ENCODE peak calls at places on chromosomes 13 and 19, in ten cellular contexts. N, C, Q, W, P, M, G, F, J and X are unnamed samples.

GRCh38 chr19:3716147-3716668 is 8.0 kb downstream of the TJP3 start:
- DNase-seq in N (no peak), C (peak), Q (no peak), W (no peak), P (no peak), M (no peak), G (no peak), F (no peak), J (no peak), X (no peak)

GRCh38 chr19:17347361-17347760 is 10.0 kb downstream of the GTPBP3 start:
- DNase-seq in N (no peak), C (peak), Q (no peak), W (no peak), P (no peak), M (no peak), G (no peak), F (no peak), J (no peak), X (no peak)

GRCh38 chr19:28905996-28906395 is 307.0 kb downstream of the UQCRFS1 start:
- DNase-seq in N (no peak), C (peak), Q (no peak), W (no peak), P (no peak), M (no peak), G (no peak), F (no peak), J (peak), X (no peak)

GRCh38 chr13:25196971-25197370 is 24.9 kb upstream of the AMER2 start:
- DNase-seq in N (no peak), C (peak), Q (no peak), W (no peak), P (no peak), M (no peak), G (no peak), F (no peak), J (no peak), X (no peak)

GRCh38 chr13:31859546-31859945 is 120.2 kb downstream of the RXFP2 start:
- DNase-seq in N (peak), C (no peak), Q (no peak), W (no peak), P (no peak), M (no peak), G (no peak), F (no peak), J (no peak), X (no peak)

GRCh38 chr19:5504115-5504514 is 48.9 kb downstream of the ZNRF4 start:
- DNase-seq in N (no peak), C (no peak), Q (no peak), W (no peak), P (no peak), M (no peak), G (no peak), F (no peak), J (no peak), X (no peak)

GRCh38 chr13:112249644-112250610 is 126.2 kb upstream of the SPACA7 start:
- DNase-seq in N (no peak), C (no peak), Q (no peak), W (no peak), P (peak), M (peak), G (no peak), F (peak), J (no peak), X (no peak)

GRCh38 chr13:45328661-45329105 is 12.3 kb downstream of the TPT1 start:
- DNase-seq in N (no peak), C (no peak), Q (no peak), W (no peak), P (no peak), M (no peak), G (no peak), F (no peak), J (no peak), X (no peak)

GRCh38 chr13:80386001-80386400 is 45.1 kb upstream of the SPRY2 start:
- DNase-seq in N (no peak), C (no peak), Q (no peak), W (no peak), P (no peak), M (no peak), G (no peak), F (no peak), J (no peak), X (no peak)